ENCODE peak calls at places on chromosome 2, in five cellular contexts. C, X, F, T and V are unnamed samples. For H4K20me1 and H3K4me1, the result is how much of the 10 kb centered on the place peaks cover.

GRCh38 chr2:199148076-199148845 is 309.5 kb downstream of the SATB2 start:
- DNase-seq in C (no peak), X (no peak), F (no peak), T (peak), V (no peak)

GRCh38 chr2:105641389-105641811 is 103.3 kb upstream of the NCK2 start:
- DNase-seq in C (no peak), X (no peak), F (no peak), T (no peak), V (no peak)

GRCh38 chr2:8003462-8004075 is 678.3 kb upstream of the ID2 start:
- DNase-seq in C (no peak), X (no peak), F (no peak), T (peak), V (no peak)

GRCh38 chr2:96747061-96747460 is 7.2 kb upstream of the LMAN2L start:
- DNase-seq in C (no peak), X (no peak), F (no peak), T (peak), V (no peak)

GRCh38 chr2:10668402-10669012 is 21.3 kb downstream of the NOL10 start:
- DNase-seq in C (peak), X (no peak), F (no peak), T (peak), V (peak)

GRCh38 chr2:104855174-104856085 is 1.5 kb downstream of the POU3F3 start:
- DNase-seq in C (no peak), X (no peak), F (no peak), T (no peak), V (no peak)

GRCh38 chr2:136582631-136583205 is 182.6 kb upstream of the THSD7B start:
- DNase-seq in C (peak), X (peak), F (peak), T (peak), V (peak)

GRCh38 chr2:219362072-219362471 is 25.6 kb downstream of the DNPEP start:
- DNase-seq in C (no peak), X (no peak), F (no peak), T (no peak), V (no peak)

GRCh38 chr2:30235008-30235655 is 3.8 kb downstream of the LBH start:
- DNase-seq in C (no peak), X (no peak), F (no peak), T (peak), V (no peak)
- H4K20me1 ChIP-seq in C (under half), X (under half), F (under half), T (under half), V (under half)

GRCh38 chr2:154368148-154368547 is 330.3 kb upstream of the KCNJ3 start:
- DNase-seq in C (no peak), X (no peak), F (no peak), T (no peak), V (no peak)
- H3K27ac ChIP-seq in C (no peak), X (no peak), F (no peak), T (no peak), V (no peak)

DNA sequence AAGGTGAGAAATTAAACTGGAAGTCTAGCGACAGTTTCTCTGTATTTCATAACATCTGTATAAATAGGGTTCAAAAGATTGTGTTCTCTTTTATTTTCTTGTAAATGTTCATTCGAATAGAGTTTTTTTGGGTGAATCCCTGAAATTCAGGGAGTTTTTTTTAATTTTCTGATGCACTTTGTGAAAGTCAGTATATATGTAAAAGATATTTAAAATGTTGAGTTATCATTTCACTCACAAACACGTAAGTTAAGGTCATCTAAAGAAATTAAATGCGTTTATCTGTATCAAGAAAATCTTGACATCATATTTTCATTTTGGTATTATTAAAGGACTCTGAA is 3.4 kb downstream of the SP9 start:
- DNase-seq in C (no peak), X (no peak), F (no peak), T (no peak), V (no peak)
- H3K4me1 ChIP-seq in C (under half), X (under half), F (under half), T (under half), V (under half)

GRCh38 chr2:235693279-235693678 is 199.4 kb downstream of the AGAP1 start:
- DNase-seq in C (no peak), X (no peak), F (no peak), T (no peak), V (no peak)

GRCh38 chr2:235697041-235697440 is 203.2 kb downstream of the AGAP1 start:
- DNase-seq in C (no peak), X (no peak), F (no peak), T (no peak), V (no peak)

GRCh38 chr2:235695602-235695895 is 201.7 kb downstream of the AGAP1 start:
- DNase-seq in C (no peak), X (no peak), F (no peak), T (no peak), V (no peak)

GRCh38 chr2:235692671-235693171 is 198.9 kb downstream of the AGAP1 start:
- DNase-seq in C (no peak), X (no peak), F (no peak), T (no peak), V (no peak)

DNA sequence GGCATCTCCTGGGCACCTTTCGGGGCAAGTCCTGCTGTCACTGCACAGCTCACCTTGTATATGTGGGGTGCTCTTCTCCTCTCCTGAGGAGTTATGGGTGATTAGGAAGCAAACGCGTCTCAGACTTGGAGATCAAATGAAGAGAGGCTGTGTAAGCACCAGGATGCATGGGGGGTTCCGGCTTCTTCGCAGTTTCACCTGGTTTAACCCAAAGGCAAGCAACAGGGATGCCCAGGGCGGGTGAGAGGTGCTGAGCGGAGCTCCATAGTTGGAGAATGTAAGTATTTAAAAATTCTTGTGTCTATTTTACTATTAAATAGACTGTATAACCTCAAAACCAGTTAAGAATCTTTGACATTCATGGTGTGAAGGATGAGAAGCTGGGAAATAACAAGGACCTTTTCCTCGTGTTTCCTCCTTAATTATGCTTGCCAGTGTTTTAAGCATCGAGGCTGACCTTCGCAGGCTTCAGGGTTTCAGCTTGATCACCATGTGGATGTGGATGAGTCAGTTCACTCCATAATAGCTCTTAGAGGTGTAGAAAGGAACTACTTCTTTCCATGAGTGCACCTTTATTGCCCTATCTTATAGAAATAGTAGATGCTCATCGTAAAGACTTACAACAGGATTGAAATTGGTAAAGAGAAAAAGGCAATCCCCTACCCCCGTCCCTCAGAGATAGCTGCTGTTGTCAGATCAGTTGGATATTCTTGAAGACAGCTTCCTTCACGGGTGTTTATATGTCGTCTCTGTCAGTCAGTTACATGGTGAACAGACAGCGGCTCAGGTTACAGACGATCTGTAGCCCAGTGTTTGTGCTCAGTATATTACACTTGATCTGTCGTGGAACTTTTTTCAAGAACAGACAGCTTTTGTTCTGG is 201.1 kb downstream of the AGAP1 start:
- DNase-seq in C (no peak), X (no peak), F (no peak), T (no peak), V (no peak)
- H4K20me1 ChIP-seq in C (under half), X (half or more), F (under half), T (under half), V (under half)